ENCODE peak calls at places on chromosome 22, in six cellular contexts. W, K, T, G, J and I are unnamed samples.
A peak's percentile ranks its signal among the peaks of the same experiment; 100 is the strongest.

GRCh38 chr22:31140746-31141145 is 438 bp upstream of the PLA2G3 start:
- ATAC-seq in W (no peak), K (no peak), T (no peak), G (peak; percentile 4), J (peak; percentile 59), I (peak; percentile 43)

GRCh38 chr22:36330655-36331305 is 57.0 kb downstream of the MYH9 start:
- ATAC-seq in W (no peak), K (no peak), T (no peak), G (peak; percentile 75), J (peak; percentile 1), I (no peak)

GRCh38 chr22:38717244-38717643 is 11.5 kb downstream of the GTPBP1 start:
- ATAC-seq in W (no peak), K (no peak), T (no peak), G (no peak), J (no peak), I (no peak)

GRCh38 chr22:29190915-29191314 is 14.8 kb upstream of the EMID1 start:
- ATAC-seq in W (no peak), K (no peak), T (no peak), G (no peak), J (no peak), I (no peak)

GRCh38 chr22:34847072-34847471 is 218.9 kb upstream of the ISX start:
- ATAC-seq in W (no peak), K (peak; percentile 59), T (no peak), G (no peak), J (no peak), I (no peak)

GRCh38 chr22:40603088-40603605 is 33.4 kb downstream of the MRTFA start:
- ATAC-seq in W (no peak), K (no peak), T (no peak), G (peak; percentile 61), J (peak; percentile 57), I (peak; percentile 67)

GRCh38 chr22:20429254-20430100 is 8.1 kb downstream of the SCARF2 start:
- ATAC-seq in W (no peak), K (peak; percentile 39), T (peak; percentile 80), G (peak; percentile 40), J (peak; percentile 72), I (peak; percentile 40)

GRCh38 chr22:20206709-20207215 is 55.9 kb upstream of the CCDC188 start:
- ATAC-seq in W (no peak), K (peak; percentile 34), T (peak; percentile 52), G (peak; percentile 10), J (peak; percentile 72), I (peak; percentile 71)